ENCODE peak calls at places on chromosome 2, in eight cellular contexts. L is GM13977, H is epithelial cell of esophagus, Q is GM06990, X is GM20000, E is A673, Z is Caco-2, R is tibial artery. S is an unnamed sample.

GRCh38 chr2:216142540-216142939 is 33.4 kb downstream of the XRCC5 start:
- DNase-seq in L (peak), H (no peak), Q (peak), X (peak), E (no peak), Z (no peak), R (no peak), S (no peak)

GRCh38 chr2:101330253-101330921 is 21.9 kb upstream of the RNF149 start:
- DNase-seq in L (no peak), H (peak), Q (no peak), X (no peak), E (no peak), Z (peak), R (no peak), S (peak)

GRCh38 chr2:33250417-33251029 is 225.9 kb upstream of the RASGRP3 start:
- DNase-seq in L (no peak), H (no peak), Q (no peak), X (no peak), E (no peak), Z (no peak), R (no peak), S (no peak)

GRCh38 chr2:182784777-182785176 is 68.7 kb downstream of the DNAJC10 start:
- DNase-seq in L (no peak), H (peak), Q (peak), X (peak), E (peak), Z (no peak), R (no peak), S (no peak)

GRCh38 chr2:172070936-172071335 is 14.4 kb upstream of the DLX1 start:
- DNase-seq in L (no peak), H (no peak), Q (no peak), X (no peak), E (no peak), Z (no peak), R (no peak), S (no peak)

GRCh38 chr2:109218087-109218791 is 89.2 kb downstream of the SH3RF3 start:
- DNase-seq in L (no peak), H (no peak), Q (peak), X (no peak), E (no peak), Z (no peak), R (no peak), S (no peak)

GRCh38 chr2:199668648-199669047 is 182.3 kb downstream of the FTCDNL1 start:
- DNase-seq in L (no peak), H (no peak), Q (no peak), X (no peak), E (no peak), Z (no peak), R (no peak), S (no peak)

GRCh38 chr2:238761802-238762373 is 86.0 kb upstream of the TWIST2 start:
- DNase-seq in L (no peak), H (peak), Q (no peak), X (no peak), E (peak), Z (no peak), R (no peak), S (peak)

GRCh38 chr2:70646429-70646828 is 92.8 kb upstream of the TGFA start:
- DNase-seq in L (no peak), H (no peak), Q (no peak), X (no peak), E (no peak), Z (no peak), R (no peak), S (no peak)

GRCh38 chr2:127226520-127227263 is 6.6 kb upstream of the CYP27C1 start:
- DNase-seq in L (peak), H (peak), Q (peak), X (peak), E (peak), Z (no peak), R (no peak), S (no peak)

GRCh38 chr2:102061962-102062795 is 70.4 kb downstream of the IL1R2 start:
- DNase-seq in L (no peak), H (no peak), Q (no peak), X (no peak), E (no peak), Z (no peak), R (peak), S (no peak)

DNA sequence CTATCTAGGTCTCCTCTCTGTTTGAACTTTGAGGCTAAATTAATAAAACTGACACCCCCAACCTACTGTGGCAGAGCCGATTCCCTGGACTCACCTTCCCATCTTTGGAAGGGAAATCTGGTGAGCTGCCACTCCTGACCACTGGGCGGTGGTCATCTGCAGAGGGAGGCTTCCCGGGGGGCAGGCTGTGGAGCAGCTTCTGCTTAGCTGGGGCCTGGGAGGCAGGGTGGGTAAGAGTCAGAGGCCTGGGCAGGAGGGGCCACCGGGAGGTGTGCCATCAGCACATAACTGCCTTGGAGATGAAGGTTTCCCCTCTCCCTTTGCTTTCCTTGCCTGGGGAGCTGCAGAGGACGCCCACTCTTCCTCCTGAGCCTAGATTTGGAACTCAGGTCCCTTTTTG is 2.3 kb upstream of the NPPC start:
- DNase-seq in L (no peak), H (no peak), Q (no peak), X (peak), E (no peak), Z (no peak), R (peak), S (peak)
- TF ChIP-seq CTCF in L (no peak), H (no peak), Q (no peak), X (no peak), E (no peak), Z (peak), R (no peak), S (no peak)

GRCh38 chr2:1750270-1750934 is 6.1 kb upstream of the PXDN start:
- DNase-seq in L (no peak), H (no peak), Q (no peak), X (no peak), E (no peak), Z (peak), R (no peak), S (no peak)

GRCh38 chr2:1749750-1750149 is 5.4 kb upstream of the PXDN start:
- DNase-seq in L (no peak), H (no peak), Q (no peak), X (no peak), E (no peak), Z (peak), R (no peak), S (no peak)

GRCh38 chr2:1752751-1753150 is 8.4 kb upstream of the PXDN start:
- DNase-seq in L (no peak), H (no peak), Q (no peak), X (no peak), E (no peak), Z (no peak), R (no peak), S (no peak)

GRCh38 chr2:1751768-1752725 is 7.7 kb upstream of the PXDN start:
- DNase-seq in L (no peak), H (no peak), Q (no peak), X (no peak), E (no peak), Z (peak), R (no peak), S (no peak)

DNA sequence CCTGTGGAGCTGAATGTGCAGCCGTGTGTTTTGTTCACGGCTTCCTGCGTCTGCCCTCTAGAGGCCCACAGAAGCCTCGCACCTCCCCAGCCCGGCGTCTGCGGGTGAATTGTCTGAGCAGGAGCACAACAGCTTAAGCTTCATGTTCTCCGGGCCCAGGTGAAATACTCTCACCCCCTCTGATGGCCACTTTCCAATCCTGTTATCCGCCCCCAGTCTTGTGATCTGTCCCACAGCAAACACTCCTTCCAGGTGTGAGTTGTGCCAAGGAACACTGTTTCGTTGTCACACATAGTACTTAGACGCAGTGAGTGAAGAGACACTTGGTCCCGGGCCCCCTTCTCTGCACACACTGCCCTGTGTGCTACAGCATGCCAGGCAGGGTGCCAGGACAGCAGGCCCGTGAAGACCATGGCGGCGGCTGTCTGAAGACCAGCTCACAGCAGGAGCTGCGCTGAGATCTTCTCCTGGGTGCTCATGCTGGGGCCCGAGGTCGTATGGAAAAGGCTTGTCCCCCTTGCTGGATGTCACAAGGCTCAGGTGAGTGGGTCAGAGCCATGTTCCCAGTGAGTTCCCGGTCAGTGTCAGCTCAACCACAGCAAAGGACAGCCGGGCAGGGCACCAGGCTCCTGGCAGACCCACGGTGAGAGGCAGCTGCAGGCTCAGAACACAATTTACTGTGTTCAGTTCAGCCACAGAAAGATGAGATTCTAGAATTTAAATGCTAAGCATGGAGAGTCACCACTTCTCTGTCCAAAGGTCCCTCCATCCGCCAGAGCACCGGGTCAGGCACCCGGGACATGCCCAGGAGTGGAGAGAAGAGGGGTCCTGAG is 6.8 kb upstream of the PXDN start:
- DNase-seq in L (no peak), H (peak), Q (no peak), X (peak), E (peak), Z (peak), R (peak), S (peak)
- TF ChIP-seq CTCF in L (peak), H (peak), Q (peak), X (peak), E (peak), Z (peak), R (peak), S (peak)

GRCh38 chr2:42077343-42077742 is 29.5 kb downstream of the PKDCC start:
- DNase-seq in L (no peak), H (no peak), Q (no peak), X (no peak), E (peak), Z (no peak), R (no peak), S (no peak)
- TF ChIP-seq CTCF in L (peak), H (no peak), Q (no peak), X (peak), E (peak), Z (peak), R (no peak), S (no peak)

DNA sequence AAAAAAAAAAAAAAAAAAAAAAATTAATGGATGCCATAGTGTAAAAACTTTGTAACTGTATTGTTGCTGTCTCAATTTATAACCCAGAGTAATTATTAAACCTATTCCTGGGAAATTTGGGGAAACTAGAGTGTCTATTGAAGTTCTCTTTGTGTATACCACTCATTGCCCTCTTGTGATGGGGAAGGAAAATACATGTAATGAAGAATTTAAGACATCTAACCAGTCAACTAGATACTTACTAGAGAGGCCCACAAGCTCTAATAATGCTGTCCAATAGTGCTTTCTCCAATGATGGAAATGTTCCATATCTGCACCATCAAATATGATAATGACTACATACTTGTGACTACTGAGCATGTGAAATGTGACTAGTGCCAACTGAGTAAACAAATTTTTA is 168.5 kb upstream of the SLC39A10 start:
- DNase-seq in L (no peak), H (no peak), Q (no peak), X (no peak), E (peak), Z (no peak), R (no peak), S (no peak)
- TF ChIP-seq CTCF in L (no peak), H (no peak), Q (no peak), X (no peak), E (no peak), Z (no peak), R (no peak), S (no peak)

GRCh38 chr2:177211148-177211547 is 1.4 kb upstream of the HNRNPA3 start:
- DNase-seq in L (no peak), H (no peak), Q (no peak), X (no peak), E (no peak), Z (no peak), R (no peak), S (no peak)

GRCh38 chr2:177212895-177213856 is 582 bp downstream of the HNRNPA3 start:
- DNase-seq in L (peak), H (peak), Q (peak), X (peak), E (peak), Z (peak), R (peak), S (peak)

GRCh38 chr2:177217247-177217843 is 4.8 kb downstream of the HNRNPA3 start:
- DNase-seq in L (no peak), H (no peak), Q (no peak), X (no peak), E (no peak), Z (no peak), R (no peak), S (no peak)

GRCh38 chr2:177211602-177212105 is 940 bp upstream of the HNRNPA3 start:
- DNase-seq in L (no peak), H (no peak), Q (no peak), X (no peak), E (no peak), Z (no peak), R (no peak), S (no peak)

DNA sequence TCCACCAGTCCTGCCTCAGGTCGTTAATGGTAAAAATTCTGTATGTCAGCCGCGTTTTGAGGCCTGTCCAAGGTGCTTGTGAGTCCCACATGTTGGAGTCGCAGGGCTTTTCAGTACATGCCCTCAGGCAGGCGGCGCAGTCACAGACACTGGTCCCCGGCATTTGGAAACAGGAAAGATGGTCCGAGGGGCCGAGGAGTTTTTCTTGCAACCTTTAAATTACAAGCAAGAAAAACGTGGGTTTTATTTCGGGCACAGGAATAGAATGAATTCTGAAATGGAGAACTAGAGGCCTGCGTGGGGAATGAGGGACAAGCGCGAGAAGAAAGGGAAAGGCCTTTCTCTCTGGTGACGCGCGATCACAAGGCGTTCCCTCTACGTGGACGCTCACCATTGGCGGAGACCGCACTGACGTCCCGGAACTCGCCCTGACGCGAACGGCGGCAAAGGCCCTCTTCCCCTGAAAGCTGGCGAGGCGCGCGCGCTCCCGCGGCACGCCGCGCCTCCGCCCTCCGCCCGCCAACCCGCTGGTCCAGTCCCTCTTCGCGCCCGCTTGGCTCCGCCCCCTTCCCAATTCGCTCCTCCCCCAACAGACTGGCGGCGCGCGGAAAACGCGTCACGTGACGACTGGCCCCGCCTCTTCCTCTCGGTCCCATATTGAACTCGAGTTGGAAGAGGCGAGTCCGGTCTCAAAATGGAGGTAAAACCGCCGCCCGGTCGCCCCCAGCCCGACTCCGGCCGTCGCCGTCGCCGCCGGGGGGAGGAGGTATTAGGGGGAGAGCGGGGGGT is at the start of gene HNRNPA3:
- DNase-seq in L (peak), H (peak), Q (peak), X (peak), E (peak), Z (peak), R (peak), S (peak)
- TF ChIP-seq CTCF in L (peak), H (no peak), Q (peak), X (no peak), E (peak), Z (peak), R (no peak), S (no peak)

DNA sequence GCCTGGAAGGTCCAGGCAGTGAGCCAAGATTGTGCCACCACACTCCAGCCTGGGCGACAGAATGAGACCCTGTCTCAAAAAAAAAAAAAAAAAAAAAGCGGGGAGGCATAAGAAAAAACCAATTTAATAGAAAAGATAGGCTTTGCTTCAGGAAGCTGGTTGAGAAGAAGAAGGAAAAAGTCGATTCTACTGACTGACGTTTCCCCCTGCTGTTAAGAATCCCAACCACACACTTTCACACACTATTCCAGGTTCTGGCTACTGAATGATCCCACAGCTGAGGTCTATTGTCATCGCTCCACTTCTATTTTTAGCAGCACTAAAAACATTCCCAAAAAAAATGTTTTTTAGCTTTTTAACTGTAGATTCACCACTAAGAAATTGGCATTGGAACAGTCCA is 6.7 kb upstream of the CHCHD5 start:
- DNase-seq in L (no peak), H (no peak), Q (no peak), X (no peak), E (peak), Z (no peak), R (no peak), S (no peak)
- TF ChIP-seq CTCF in L (no peak), H (no peak), Q (no peak), X (no peak), E (peak), Z (peak), R (no peak), S (no peak)

GRCh38 chr2:24932715-24933114 is 12.7 kb upstream of the ADCY3 start:
- DNase-seq in L (no peak), H (no peak), Q (no peak), X (no peak), E (no peak), Z (no peak), R (no peak), S (no peak)
- TF ChIP-seq CTCF in L (no peak), H (no peak), Q (no peak), X (no peak), E (no peak), Z (no peak), R (no peak), S (no peak)

DNA sequence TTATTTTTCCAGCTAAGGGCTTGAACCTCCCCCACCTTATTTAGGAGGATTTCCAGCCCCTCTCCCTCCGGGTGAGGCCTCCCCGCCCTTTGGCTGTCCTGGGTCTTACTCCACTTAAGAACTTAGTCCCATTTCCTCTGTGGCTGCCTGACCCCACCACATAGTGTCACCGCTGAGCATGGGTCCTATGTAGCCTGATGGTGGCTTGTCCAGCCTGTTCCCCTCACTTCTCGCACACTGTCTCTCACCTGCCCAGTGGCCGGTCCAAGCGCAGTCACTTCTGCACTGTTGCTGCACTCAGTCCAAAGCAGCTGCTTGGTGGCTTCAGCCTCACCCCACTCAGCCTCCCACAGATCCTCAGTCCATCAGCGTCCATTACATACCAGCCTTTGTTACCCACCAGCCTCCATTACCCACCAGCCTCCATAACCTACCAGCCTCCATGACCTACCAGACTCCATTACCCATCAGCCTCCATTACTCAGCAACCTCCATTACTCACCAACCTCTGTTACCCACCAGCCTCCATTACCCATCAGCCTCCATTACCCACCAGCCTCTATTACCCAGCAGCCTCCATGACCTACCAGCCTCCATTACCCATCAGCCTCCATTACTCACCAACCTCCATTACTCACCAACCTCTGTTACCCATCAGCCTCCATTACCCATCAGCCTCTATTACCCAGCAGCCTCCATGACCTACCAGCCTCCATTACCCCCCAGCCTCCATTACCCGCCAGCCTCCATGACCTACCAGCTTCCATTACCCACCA is 133.2 kb upstream of the HS6ST1 start:
- DNase-seq in L (no peak), H (no peak), Q (no peak), X (no peak), E (no peak), Z (no peak), R (peak), S (peak)
- TF ChIP-seq CTCF in L (no peak), H (no peak), Q (no peak), X (no peak), E (no peak), Z (no peak), R (no peak), S (no peak)

GRCh38 chr2:74474899-74475298 is 2.4 kb upstream of the MRPL53 start:
- DNase-seq in L (no peak), H (no peak), Q (no peak), X (no peak), E (no peak), Z (no peak), R (no peak), S (peak)
- TF ChIP-seq CTCF in L (peak), H (peak), Q (peak), X (no peak), E (peak), Z (peak), R (no peak), S (peak)

GRCh38 chr2:185526156-185526555 is 212.4 kb upstream of the FSIP2 start:
- DNase-seq in L (no peak), H (no peak), Q (no peak), X (no peak), E (no peak), Z (no peak), R (no peak), S (no peak)

DNA sequence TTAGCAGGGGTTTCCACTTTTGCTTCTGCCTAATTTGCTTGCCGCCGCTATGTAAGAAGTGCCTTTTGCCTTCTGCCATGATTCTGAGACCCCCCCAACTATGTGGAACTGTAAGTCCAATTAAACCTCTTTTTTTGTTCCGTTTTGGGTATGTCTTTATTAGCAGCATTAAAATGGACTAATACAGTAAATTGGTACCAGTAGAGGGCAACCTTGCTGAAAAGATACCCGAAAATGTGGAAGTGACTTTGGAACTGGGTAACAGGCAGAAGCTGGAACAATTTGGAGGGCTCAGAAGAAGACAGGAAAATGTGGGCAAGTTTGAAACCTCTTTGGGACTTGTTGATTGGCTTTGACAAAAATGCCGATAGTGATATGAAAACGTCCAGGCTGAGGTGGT is 216.1 kb upstream of the FSIP2 start:
- DNase-seq in L (no peak), H (peak), Q (no peak), X (no peak), E (peak), Z (no peak), R (no peak), S (no peak)
- TF ChIP-seq CTCF in L (peak), H (peak), Q (no peak), X (no peak), E (peak), Z (peak), R (no peak), S (no peak)